ENCODE peak calls at places on chromosomes 3 and 15, in four cellular contexts. Y, O, N and F are unnamed samples.

GRCh38 chr3:25033407-25034029 is 394.5 kb upstream of the RARB start:
- DNase-seq in Y (no peak), O (peak), N (peak), F (peak)

GRCh38 chr3:124316034-124316287 is 324.0 kb upstream of the ROPN1 start:
- DNase-seq in Y (no peak), O (no peak), N (no peak), F (no peak)

GRCh38 chr15:101445562-101446526 is 43.7 kb downstream of the PCSK6 start:
- DNase-seq in Y (no peak), O (no peak), N (no peak), F (no peak)

GRCh38 chr3:160667452-160667851 is 9.5 kb upstream of the ARL14 start:
- DNase-seq in Y (no peak), O (no peak), N (no peak), F (no peak)

GRCh38 chr3:95731753-95732152 is 1082.6 kb upstream of the EPHA6 start:
- DNase-seq in Y (no peak), O (no peak), N (no peak), F (no peak)

GRCh38 chr15:25249236-25250010 is 189.4 kb downstream of the UBE3A start:
- DNase-seq in Y (no peak), O (no peak), N (no peak), F (no peak)

GRCh38 chr15:71807691-71808091 is 2.7 kb upstream of the NR2E3 start:
- DNase-seq in Y (no peak), O (no peak), N (no peak), F (no peak)

GRCh38 chr3:127451321-127451720 is 139.2 kb downstream of the TPRA1 start:
- DNase-seq in Y (no peak), O (no peak), N (no peak), F (no peak)

GRCh38 chr3:39592729-39593128 is 125.2 kb downstream of the MOBP start:
- DNase-seq in Y (no peak), O (no peak), N (no peak), F (no peak)

GRCh38 chr3:150721285-150722130 is 17.8 kb upstream of the ERICH6 start:
- DNase-seq in Y (peak), O (peak), N (no peak), F (peak)

GRCh38 chr3:147620906-147621305 is 211.7 kb downstream of the ZIC1 start:
- DNase-seq in Y (no peak), O (no peak), N (no peak), F (no peak)

GRCh38 chr3:13011369-13012227 is 61.6 kb downstream of the IQSEC1 start:
- DNase-seq in Y (peak), O (no peak), N (no peak), F (no peak)

GRCh38 chr3:149542375-149543312 is 68.1 kb downstream of the TM4SF4 start:
- DNase-seq in Y (no peak), O (no peak), N (no peak), F (no peak)

GRCh38 chr15:32818758-32819405 is 101.1 kb downstream of the GREM1 start:
- DNase-seq in Y (no peak), O (peak), N (no peak), F (no peak)

GRCh38 chr3:142270407-142270806 is 45.0 kb upstream of the GK5 start:
- DNase-seq in Y (no peak), O (no peak), N (no peak), F (no peak)

GRCh38 chr15:72199721-72200212 is 2.2 kb upstream of the GRAMD2A start:
- DNase-seq in Y (peak), O (peak), N (peak), F (peak)

GRCh38 chr3:184259878-184260570 is 1.3 kb downstream of the CAMK2N2 start:
- DNase-seq in Y (peak), O (no peak), N (no peak), F (peak)

GRCh38 chr3:156577731-156578130 is 22.8 kb upstream of the SSR3 start:
- DNase-seq in Y (no peak), O (no peak), N (no peak), F (no peak)

GRCh38 chr15:75801859-75802593 is 41.2 kb upstream of the UBE2Q2 start:
- DNase-seq in Y (peak), O (peak), N (peak), F (peak)

GRCh38 chr3:36911990-36912804 is 32.7 kb downstream of the TRANK1 start:
- DNase-seq in Y (peak), O (no peak), N (no peak), F (no peak)